ENCODE peak calls at places on chromosome 17, in ten cellular contexts. A, X, W, G, R, F, B, O, K and J are unnamed samples.

GRCh38 chr17:58382108-58382884 is 30.3 kb upstream of the SUPT4H1 start:
- DNase-seq in A (no peak), X (no peak), W (no peak), G (no peak), R (no peak), F (no peak), B (no peak), O (no peak), K (no peak), J (no peak)

GRCh38 chr17:15122857-15123256 is 142.3 kb downstream of the PMP22 start:
- DNase-seq in A (no peak), X (no peak), W (no peak), G (no peak), R (no peak), F (peak), B (no peak), O (no peak), K (no peak), J (no peak)

GRCh38 chr17:61128671-61129115 is 270.9 kb upstream of the TBX2 start:
- DNase-seq in A (no peak), X (no peak), W (no peak), G (no peak), R (no peak), F (peak), B (no peak), O (no peak), K (no peak), J (no peak)

GRCh38 chr17:42421479-42422332 is 1.4 kb downstream of the CAVIN1 start:
- DNase-seq in A (no peak), X (peak), W (no peak), G (no peak), R (no peak), F (peak), B (no peak), O (peak), K (peak), J (no peak)

GRCh38 chr17:2067559-2067958 is 12.7 kb downstream of the HIC1 start:
- DNase-seq in A (no peak), X (no peak), W (no peak), G (no peak), R (no peak), F (peak), B (no peak), O (no peak), K (peak), J (no peak)

GRCh38 chr17:77369544-77369971 is 228.8 kb downstream of the SEC14L1 start:
- DNase-seq in A (no peak), X (peak), W (no peak), G (no peak), R (no peak), F (no peak), B (no peak), O (no peak), K (peak), J (no peak)

GRCh38 chr17:26775219-26775822 is 518.6 kb upstream of the WSB1 start:
- DNase-seq in A (no peak), X (no peak), W (no peak), G (no peak), R (no peak), F (no peak), B (no peak), O (no peak), K (no peak), J (no peak)

GRCh38 chr17:44589316-44590071 is 32.2 kb downstream of the FZD2 start:
- DNase-seq in A (no peak), X (no peak), W (no peak), G (no peak), R (no peak), F (peak), B (no peak), O (no peak), K (no peak), J (no peak)

GRCh38 chr17:8922451-8922850 is 43.1 kb downstream of the PIK3R5 start:
- DNase-seq in A (no peak), X (no peak), W (no peak), G (no peak), R (no peak), F (peak), B (no peak), O (no peak), K (no peak), J (no peak)

GRCh38 chr17:28398280-28398981 is 7.6 kb downstream of the SLC46A1 start:
- DNase-seq in A (no peak), X (no peak), W (no peak), G (no peak), R (no peak), F (no peak), B (no peak), O (no peak), K (no peak), J (no peak)

GRCh38 chr17:67258836-67259468 is 14.0 kb upstream of the HELZ start:
- DNase-seq in A (no peak), X (no peak), W (no peak), G (peak), R (peak), F (no peak), B (no peak), O (no peak), K (no peak), J (no peak)

GRCh38 chr17:2074919-2075318 is 20.0 kb downstream of the HIC1 start:
- DNase-seq in A (no peak), X (no peak), W (no peak), G (no peak), R (no peak), F (no peak), B (no peak), O (no peak), K (no peak), J (no peak)

GRCh38 chr17:13984956-13985355 is 84.3 kb upstream of the COX10 start:
- DNase-seq in A (no peak), X (no peak), W (no peak), G (no peak), R (no peak), F (no peak), B (no peak), O (no peak), K (no peak), J (no peak)

GRCh38 chr17:46154151-46154816 is 38.9 kb downstream of the KANSL1 start:
- DNase-seq in A (no peak), X (no peak), W (no peak), G (no peak), R (no peak), F (no peak), B (no peak), O (no peak), K (no peak), J (no peak)

GRCh38 chr17:48439875-48440505 is 10.0 kb upstream of the SKAP1 start:
- DNase-seq in A (no peak), X (peak), W (peak), G (no peak), R (peak), F (no peak), B (no peak), O (peak), K (no peak), J (no peak)

GRCh38 chr17:35889241-35889640 is 9.1 kb upstream of the CCL5 start:
- DNase-seq in A (no peak), X (no peak), W (no peak), G (no peak), R (no peak), F (no peak), B (no peak), O (no peak), K (no peak), J (no peak)

GRCh38 chr17:81500026-81500425 is 12.6 kb downstream of the ACTG1 start:
- DNase-seq in A (no peak), X (no peak), W (no peak), G (no peak), R (no peak), F (no peak), B (no peak), O (no peak), K (no peak), J (no peak)

GRCh38 chr17:49571764-49572163 is 3.9 kb upstream of the NXPH3 start:
- DNase-seq in A (no peak), X (no peak), W (no peak), G (no peak), R (no peak), F (no peak), B (no peak), O (no peak), K (no peak), J (no peak)

GRCh38 chr17:22145605-22146178 is 453.4 kb downstream of the KCNJ18 start:
- DNase-seq in A (no peak), X (no peak), W (no peak), G (no peak), R (no peak), F (no peak), B (no peak), O (no peak), K (no peak), J (no peak)

GRCh38 chr17:491086-492014 is 138.7 kb upstream of the RPH3AL start:
- DNase-seq in A (peak), X (peak), W (no peak), G (peak), R (peak), F (peak), B (no peak), O (peak), K (peak), J (peak)

GRCh38 chr17:63039342-63039741 is 73.3 kb downstream of the TANC2 start:
- DNase-seq in A (no peak), X (no peak), W (no peak), G (no peak), R (no peak), F (peak), B (no peak), O (no peak), K (no peak), J (no peak)

GRCh38 chr17:47615766-47616424 is 33.8 kb upstream of the KPNB1 start:
- DNase-seq in A (no peak), X (peak), W (peak), G (no peak), R (peak), F (peak), B (no peak), O (no peak), K (no peak), J (no peak)

GRCh38 chr17:79601604-79602420 is 9.0 kb downstream of the RBFOX3 start:
- DNase-seq in A (no peak), X (no peak), W (no peak), G (no peak), R (no peak), F (no peak), B (no peak), O (no peak), K (no peak), J (no peak)

GRCh38 chr17:42642377-42642776 is 16.7 kb upstream of the TUBG2 start:
- DNase-seq in A (no peak), X (peak), W (no peak), G (no peak), R (no peak), F (no peak), B (no peak), O (no peak), K (no peak), J (no peak)

GRCh38 chr17:57004944-57005579 is 27.1 kb downstream of the SCPEP1 start:
- DNase-seq in A (no peak), X (no peak), W (peak), G (peak), R (peak), F (no peak), B (no peak), O (peak), K (no peak), J (peak)

GRCh38 chr17:39634384-39634871 is 2.5 kb upstream of the STARD3 start:
- DNase-seq in A (no peak), X (no peak), W (peak), G (peak), R (peak), F (peak), B (no peak), O (no peak), K (no peak), J (no peak)

GRCh38 chr17:64196626-64197025 is 66.4 kb downstream of the TEX2 start:
- DNase-seq in A (no peak), X (no peak), W (no peak), G (no peak), R (no peak), F (peak), B (no peak), O (no peak), K (no peak), J (no peak)

GRCh38 chr17:5508855-5509254 is 22.5 kb downstream of the MIS12 start:
- DNase-seq in A (no peak), X (no peak), W (no peak), G (no peak), R (no peak), F (peak), B (peak), O (no peak), K (no peak), J (no peak)

GRCh38 chr17:30864636-30865035 is 32.9 kb downstream of the ATAD5 start:
- DNase-seq in A (no peak), X (no peak), W (no peak), G (no peak), R (no peak), F (no peak), B (no peak), O (no peak), K (no peak), J (no peak)